ENCODE peak calls at places on chromosomes 2 and 18, in seven cellular contexts. K, H, C, T, R, B and X are unnamed samples.

GRCh38 chr2:65453916-65454315 is 21.5 kb upstream of the SPRED2 start:
- DNase-seq in C (no peak), H (peak; percentile 58), K (no peak), R (peak; percentile 68), T (no peak), B (no peak), X (no peak)

GRCh38 chr2:75146221-75146902 is 53.0 kb downstream of the TACR1 start:
- DNase-seq in C (no peak), B (no peak), H (no peak), R (no peak), T (no peak), K (no peak), X (no peak)

GRCh38 chr18:61528961-61529360 is 195.7 kb downstream of the CDH20 start:
- DNase-seq in B (no peak), T (no peak), C (no peak), R (no peak), H (no peak), K (no peak), X (no peak)

GRCh38 chr2:233460726-233461431 is 105.7 kb downstream of the USP40 start:
- DNase-seq in K (no peak), C (no peak), B (peak; percentile 53), T (peak; percentile 40), R (no peak), H (no peak), X (no peak)

GRCh38 chr2:9441556-9441955 is 18.1 kb downstream of the CPSF3 start:
- DNase-seq in K (no peak), C (no peak), H (no peak), T (no peak), R (no peak), B (no peak), X (no peak)

GRCh38 chr2:98559581-98559980 is 48.7 kb downstream of the COA5 start:
- DNase-seq in H (no peak), K (no peak), R (no peak), B (no peak), T (no peak), C (no peak), X (no peak)

GRCh38 chr18:41849632-41850031 is 105.4 kb upstream of the PIK3C3 start:
- DNase-seq in R (no peak), H (no peak), B (no peak), T (no peak), C (no peak), K (no peak), X (no peak)

GRCh38 chr2:97645112-97645699 is 656 bp upstream of the COX5B start:
- DNase-seq in R (peak; percentile 8), B (no peak), K (peak; percentile 37), T (no peak), H (no peak), C (no peak), X (no peak)

GRCh38 chr2:173441222-173441621 is 86.5 kb downstream of the CDCA7 start:
- DNase-seq in T (no peak), C (no peak), K (no peak), B (no peak), R (no peak), H (no peak), X (no peak)

GRCh38 chr2:137009953-137010352 is 244.6 kb downstream of the THSD7B start:
- DNase-seq in C (no peak), R (no peak), B (no peak), T (no peak), H (no peak), K (no peak), X (no peak)

GRCh38 chr18:32389868-32390267 is 80.8 kb downstream of the GAREM1 start:
- DNase-seq in T (peak; percentile 69), K (no peak), H (no peak), C (no peak), B (peak; percentile 80), R (peak; percentile 50), X (no peak)

GRCh38 chr2:152222975-152223638 is 47.5 kb upstream of the STAM2 start:
- DNase-seq in K (peak; percentile 73), R (peak; percentile 71), C (no peak), B (no peak), H (no peak), T (peak; percentile 78), X (no peak)

GRCh38 chr2:37812414-37812813 is 112.7 kb upstream of the RMDN2 start:
- DNase-seq in R (no peak), B (no peak), T (no peak), C (no peak), H (no peak), K (no peak), X (no peak)

GRCh38 chr2:238528953-238529781 is 102.4 kb downstream of the ASB1 start:
- DNase-seq in B (no peak), H (no peak), R (peak; percentile 87), K (no peak), C (no peak), T (no peak), X (no peak)

GRCh38 chr2:38190542-38191218 is 114.7 kb upstream of the CYP1B1 start:
- DNase-seq in R (no peak), C (no peak), K (no peak), T (no peak), B (no peak), H (no peak), X (no peak)

GRCh38 chr2:163571423-163572102 is 164.2 kb downstream of the FIGN start:
- DNase-seq in K (no peak), H (no peak), T (no peak), C (no peak), B (no peak), R (no peak), X (no peak)

GRCh38 chr2:145593991-145594702 is 1074.2 kb upstream of the ZEB2 start:
- DNase-seq in K (no peak), H (no peak), B (no peak), T (no peak), R (peak; percentile 92), C (no peak), X (no peak)

GRCh38 chr2:109239720-109240119 is 110.7 kb downstream of the SH3RF3 start:
- DNase-seq in C (no peak), H (no peak), K (no peak), B (no peak), R (peak; percentile 39), T (no peak), X (no peak)

GRCh38 chr2:46334389-46335345 is 37.5 kb downstream of the EPAS1 start:
- DNase-seq in C (no peak), B (no peak), K (no peak), H (peak; percentile 67), T (no peak), R (peak; percentile 94), X (no peak)

GRCh38 chr2:19607931-19608762 is 249.7 kb upstream of the OSR1 start:
- DNase-seq in R (peak; percentile 19), C (no peak), B (no peak), T (no peak), K (no peak), H (no peak), X (no peak)

GRCh38 chr2:238712011-238712410 is 135.9 kb upstream of the TWIST2 start:
- DNase-seq in H (no peak), R (no peak), K (no peak), T (no peak), C (no peak), B (no peak), X (no peak)

GRCh38 chr2:636151-636621 is 41.0 kb downstream of the TMEM18 start:
- DNase-seq in R (no peak), H (no peak), B (no peak), T (no peak), K (no peak), C (no peak), X (no peak)

GRCh38 chr2:637804-638203 is 39.4 kb downstream of the TMEM18 start:
- DNase-seq in R (peak; percentile 70), B (no peak), H (no peak), T (no peak), C (no peak), K (no peak), X (no peak)

GRCh38 chr2:634670-635395 is 42.4 kb downstream of the TMEM18 start:
- DNase-seq in T (peak; percentile 96), H (no peak), B (no peak), K (no peak), R (no peak), C (peak; percentile 31), X (no peak)

GRCh38 chr2:637406-637776 is 39.8 kb downstream of the TMEM18 start:
- DNase-seq in R (no peak), K (no peak), C (no peak), H (no peak), T (no peak), B (no peak), X (no peak)

GRCh38 chr2:636649-637405 is 40.4 kb downstream of the TMEM18 start:
- DNase-seq in C (peak; percentile 47), H (no peak), B (no peak), K (peak; percentile 67), T (peak; percentile 63), R (peak; percentile 29), X (peak; percentile 39)
- H3K4me3 ChIP-seq in C (no peak overlapping the region), H (no peak overlapping the region), B (peak overlapping the region; percentile 32), K (peak overlapping the region; percentile 27), T (peak overlapping the region; percentile 0), R (no peak overlapping the region), X (no peak overlapping the region)

DNA sequence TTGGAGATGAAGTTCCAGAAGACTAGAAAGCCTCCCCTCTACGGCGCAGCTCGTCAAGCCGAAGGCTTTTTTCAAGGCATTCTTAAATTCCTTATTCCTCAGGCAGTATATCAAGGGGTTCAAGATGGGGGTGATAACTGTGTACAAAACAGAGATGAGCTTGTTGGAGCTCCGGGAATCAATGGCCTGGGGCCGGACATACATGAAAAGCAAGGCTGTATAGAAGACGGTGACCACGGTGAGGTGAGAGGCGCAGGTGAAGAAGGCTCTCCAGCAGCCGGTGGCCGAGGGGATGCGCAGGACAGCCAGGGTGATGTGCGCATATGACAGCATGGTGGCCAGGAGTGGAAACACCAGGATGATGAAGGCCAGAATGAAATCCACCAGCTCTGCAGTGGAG is 8.2 kb downstream of the OR6B3 start:
- DNase-seq in C (no peak), H (no peak), K (no peak), B (no peak), T (no peak), R (no peak), X (no peak)
- H3K27me3 ChIP-seq in C (peaks cover 48% of the 10 kb centered on the region), H (peaks cover 21% of the 10 kb centered on the region), K (peaks cover 60% of the 10 kb centered on the region), B (no peaks in the 10 kb centered on the region), T (peaks cover 6% of the 10 kb centered on the region), R (no peaks in the 10 kb centered on the region), X (no peaks in the 10 kb centered on the region)

GRCh38 chr2:54652540-54652939 is 70.9 kb upstream of the EML6 start:
- DNase-seq in T (no peak), K (no peak), B (no peak), H (no peak), C (no peak), R (peak; percentile 65), X (no peak)

GRCh38 chr2:54649633-54650032 is 73.8 kb upstream of the EML6 start:
- DNase-seq in R (no peak), K (no peak), C (no peak), T (no peak), H (no peak), B (no peak), X (no peak)

GRCh38 chr2:54650612-54651011 is 72.8 kb upstream of the EML6 start:
- DNase-seq in H (no peak), B (no peak), R (no peak), K (no peak), C (no peak), T (no peak), X (no peak)

GRCh38 chr2:54649191-54649590 is 74.3 kb upstream of the EML6 start:
- DNase-seq in B (no peak), T (no peak), H (no peak), C (no peak), R (no peak), K (no peak), X (no peak)

GRCh38 chr2:54651291-54651690 is 72.2 kb upstream of the EML6 start:
- DNase-seq in H (no peak), T (no peak), K (no peak), R (no peak), C (no peak), B (no peak), X (no peak)
- H3K36me3 ChIP-seq in H (peaks cover 46% of the 10 kb centered on the region), T (peaks cover 46% of the 10 kb centered on the region), K (peaks cover 99% of the 10 kb centered on the region), R (peaks cover 50% of the 10 kb centered on the region), C (peaks cover 36% of the 10 kb centered on the region), B (peaks cover 47% of the 10 kb centered on the region), X (peaks cover 45% of the 10 kb centered on the region)

GRCh38 chr2:60995376-60995775 is 22.1 kb upstream of the PEX13 start:
- DNase-seq in H (no peak), B (no peak), K (no peak), T (no peak), R (no peak), C (no peak), X (no peak)
- H3K4me3 ChIP-seq in H (no peak overlapping the region), B (no peak overlapping the region), K (no peak overlapping the region), T (no peak overlapping the region), R (no peak overlapping the region), C (no peak overlapping the region), X (no peak overlapping the region)